ENCODE peak calls at places on chromosomes 7 and 10, in nine cellular contexts. A is PC-3; J is cardiac fibroblast; R is NK-92 treated with Interleukin-12 subunit alpha and Interleukin-12 subunit beta, amount 100 ng/mL, for 24 hours; Z is coronary artery; L is right cardiac atrium; C is stimulated activated CD4-positive, alpha-beta T cell treated with anti-CD3 and anti-CD28 coated beads, TNF-alpha, amount 100 ng/mL, for 1 hour; V is T-helper 9 cell; M is COLO829. X is an unnamed sample.

GRCh38 chr10:33216661-33217427 is 117.6 kb downstream of the NRP1 start:
- DNase-seq in R (no peak), Z (no peak), C (no peak), V (no peak), L (no peak), A (peak), M (peak), J (peak), X (peak)

GRCh38 chr7:141220263-141220662 is 146.4 kb downstream of the TMEM178B start:
- DNase-seq in L (no peak), V (no peak), C (no peak), A (no peak), J (peak), R (no peak), Z (no peak), M (peak), X (peak)

GRCh38 chr7:39433550-39433949 is 132.7 kb upstream of the YAE1 start:
- DNase-seq in R (no peak), M (no peak), Z (no peak), V (no peak), J (no peak), A (no peak), L (no peak), C (no peak), X (no peak)

GRCh38 chr10:124053971-124054370 is 39.4 kb downstream of the CHST15 start:
- DNase-seq in R (no peak), C (no peak), L (no peak), V (no peak), M (no peak), A (peak), J (no peak), Z (no peak), X (no peak)

GRCh38 chr10:5465976-5466450 is 33.4 kb downstream of the CALML5 start:
- DNase-seq in A (no peak), M (no peak), L (no peak), Z (no peak), C (no peak), R (no peak), V (no peak), J (no peak), X (no peak)

GRCh38 chr10:78912361-78913218 is 156.2 kb upstream of the ZMIZ1 start:
- DNase-seq in V (no peak), A (no peak), R (no peak), J (no peak), C (no peak), M (no peak), Z (no peak), L (no peak), X (no peak)

GRCh38 chr10:132421377-132422168 is 24.6 kb downstream of the PWWP2B start:
- DNase-seq in R (no peak), A (peak), Z (peak), V (no peak), M (peak), L (peak), C (no peak), J (peak), X (peak)

GRCh38 chr10:123967626-123968243 is 76.1 kb upstream of the CPXM2 start:
- DNase-seq in M (peak), J (peak), V (peak), A (peak), C (peak), R (peak), Z (no peak), L (peak), X (peak)

GRCh38 chr10:16646474-16647059 is 124.9 kb upstream of the C1QL3 start:
- DNase-seq in A (no peak), C (no peak), L (no peak), J (no peak), R (no peak), M (no peak), Z (no peak), V (no peak), X (no peak)

GRCh38 chr7:121401896-121402295 is 5.8 kb upstream of the FAM3C start:
- DNase-seq in L (no peak), A (peak), R (no peak), M (no peak), C (no peak), J (no peak), Z (no peak), V (no peak), X (no peak)

GRCh38 chr7:84477786-84478405 is 283.3 kb upstream of the SEMA3A start:
- DNase-seq in J (no peak), L (no peak), V (no peak), Z (no peak), M (no peak), A (no peak), R (no peak), C (no peak), X (no peak)

GRCh38 chr7:23808421-23808820 is 98.4 kb downstream of the STK31 start:
- DNase-seq in Z (no peak), V (no peak), J (no peak), C (no peak), A (no peak), M (no peak), L (no peak), R (no peak), X (no peak)

GRCh38 chr7:30276203-30276900 is 8.0 kb upstream of the ZNRF2 start:
- DNase-seq in Z (no peak), C (peak), A (peak), L (no peak), R (peak), M (peak), V (peak), J (peak), X (peak)

GRCh38 chr7:70289067-70289466 is 690.8 kb downstream of the AUTS2 start:
- DNase-seq in R (no peak), V (no peak), Z (no peak), J (no peak), L (no peak), A (no peak), M (no peak), C (no peak), X (no peak)

GRCh38 chr10:15084502-15084922 is 4.1 kb downstream of the ACBD7 start:
- DNase-seq in R (no peak), J (peak), L (no peak), V (no peak), M (peak), A (peak), C (no peak), Z (no peak), X (peak)

GRCh38 chr7:44348300-44348699 is 22.9 kb upstream of the CAMK2B start:
- DNase-seq in Z (no peak), R (peak), A (peak), L (no peak), V (no peak), J (peak), M (no peak), C (no peak), X (peak)

GRCh38 chr10:75097666-75098285 is 13.7 kb upstream of the SAMD8 start:
- DNase-seq in J (peak), Z (no peak), R (no peak), M (no peak), L (no peak), C (no peak), V (no peak), A (peak), X (peak)

GRCh38 chr7:150462413-150462812 is 12.0 kb downstream of the GIMAP8 start:
- DNase-seq in R (no peak), L (no peak), C (no peak), V (no peak), J (no peak), M (no peak), A (no peak), Z (no peak), X (no peak)

GRCh38 chr10:109393425-109393824 is 529.9 kb downstream of the XPNPEP1 start:
- DNase-seq in V (no peak), L (no peak), M (no peak), J (no peak), Z (no peak), C (no peak), R (no peak), A (no peak), X (no peak)

GRCh38 chr7:100829150-100829716 is 1.9 kb upstream of the EPHB4 start:
- DNase-seq in R (no peak), Z (no peak), V (no peak), C (no peak), J (no peak), M (no peak), L (peak), A (no peak), X (no peak)

GRCh38 chr10:3411044-3411443 is 238.5 kb upstream of the PITRM1 start:
- DNase-seq in C (no peak), Z (no peak), R (no peak), M (no peak), L (no peak), A (no peak), J (no peak), V (no peak), X (no peak)

GRCh38 chr7:80129785-80130184 is 4.8 kb upstream of the GNAI1 start:
- DNase-seq in L (no peak), A (no peak), R (no peak), C (no peak), V (no peak), Z (no peak), J (no peak), M (no peak), X (no peak)

GRCh38 chr10:97607076-97607635 is 17.6 kb downstream of the C10orf62 start:
- DNase-seq in Z (no peak), V (no peak), L (no peak), M (no peak), J (no peak), C (no peak), A (no peak), R (no peak), X (no peak)

GRCh38 chr7:157851501-157852067 is 514.8 kb downstream of the DNAJB6 start:
- DNase-seq in M (no peak), C (peak), R (no peak), A (peak), L (peak), Z (no peak), J (no peak), V (peak), X (peak)

GRCh38 chr7:1225462-1226154 is 7.1 kb upstream of the UNCX start:
- DNase-seq in Z (no peak), C (peak), M (no peak), J (peak), R (no peak), L (no peak), A (peak), V (peak), X (peak)

GRCh38 chr7:82081644-82082224 is 311.9 kb upstream of the HGF start:
- DNase-seq in R (no peak), C (no peak), J (no peak), M (no peak), V (no peak), L (no peak), Z (no peak), A (no peak), X (no peak)

GRCh38 chr7:141210862-141211261 is 137.0 kb downstream of the TMEM178B start:
- DNase-seq in A (no peak), C (no peak), Z (no peak), V (no peak), J (no peak), L (no peak), M (no peak), R (no peak), X (no peak)

GRCh38 chr10:124071141-124071540 is 22.3 kb downstream of the CHST15 start:
- DNase-seq in J (no peak), R (no peak), C (no peak), V (no peak), A (no peak), L (no peak), Z (no peak), M (no peak), X (no peak)

GRCh38 chr7:39735903-39736302 is 112.5 kb downstream of the RALA start:
- DNase-seq in M (no peak), A (no peak), C (no peak), Z (no peak), L (no peak), R (no peak), V (no peak), J (no peak), X (no peak)

GRCh38 chr10:131994435-131994834 is 12.7 kb upstream of the BNIP3 start:
- DNase-seq in M (no peak), C (no peak), A (no peak), V (no peak), J (no peak), Z (no peak), R (no peak), L (no peak), X (no peak)

X was measured in SK-MEL-5.